ENCODE peak calls at places on chromosomes 4 and X, in seven cellular contexts. N is lower lobe of right lung; O is RWPE2; L is CD4-positive, alpha-beta T cell; G is suprapubic skin; S is mucosa of descending colon; R is heart right ventricle. X is an unnamed sample. For H3K9me3, the result is how much of the 10 kb centered on the place peaks cover.

GRCh38 chr4:126687655-126688358 is 945.0 kb upstream of the INTU start:
- DNase-seq in R (no peak), N (no peak), L (no peak), O (no peak), S (no peak), G (no peak), X (no peak)

GRCh38 chrX:26922278-26922677 is 540.9 kb downstream of the PPP4R3C start:
- DNase-seq in L (no peak), S (no peak), O (no peak), N (no peak), R (no peak), G (no peak), X (no peak)

GRCh38 chr4:180059216-180059881 is 2183.9 kb upstream of the TENM3 start:
- DNase-seq in L (no peak), N (no peak), S (peak), O (no peak), R (no peak), G (no peak), X (no peak)

GRCh38 chr4:1869530-1870327 is 1.5 kb upstream of the NSD2 start:
- DNase-seq in N (no peak), G (peak), O (no peak), R (no peak), S (peak), L (no peak), X (no peak)

GRCh38 chr4:157217708-157218107 is 2.8 kb upstream of the GRIA2 start:
- DNase-seq in R (no peak), N (no peak), G (no peak), S (no peak), O (no peak), L (no peak), X (no peak)

GRCh38 chr4:7419961-7420660 is 14.6 kb downstream of the PSAPL1 start:
- DNase-seq in O (peak), R (no peak), S (no peak), N (no peak), L (no peak), G (no peak), X (no peak)

GRCh38 chrX:31091819-31092218 is 20.0 kb upstream of the FTHL17 start:
- DNase-seq in O (no peak), S (no peak), G (no peak), L (no peak), N (no peak), R (no peak), X (no peak)

GRCh38 chrX:42776195-42776594 is 1.8 kb downstream of the PPP1R2C start:
- DNase-seq in N (no peak), R (no peak), G (no peak), L (no peak), O (no peak), S (no peak), X (no peak)

GRCh38 chrX:48937065-48937907 is 18.5 kb upstream of the PIM2 start:
- DNase-seq in S (peak), O (no peak), L (peak), G (peak), R (peak), N (peak), X (peak)

GRCh38 chr4:140579278-140579677 is 10.5 kb upstream of the UCP1 start:
- DNase-seq in S (no peak), L (no peak), N (no peak), O (no peak), G (no peak), R (no peak), X (no peak)

GRCh38 chr4:162343967-162344366 is 180.2 kb upstream of the FSTL5 start:
- DNase-seq in G (no peak), N (no peak), R (no peak), S (no peak), L (no peak), O (no peak), X (no peak)

GRCh38 chr4:3714642-3715001 is 51.6 kb upstream of the ADRA2C start:
- DNase-seq in O (no peak), S (no peak), R (no peak), L (no peak), G (no peak), N (no peak), X (no peak)

GRCh38 chrX:105822138-105823091 is at the start of gene NRK:
- DNase-seq in L (no peak), G (no peak), O (peak), S (peak), R (peak), N (no peak), X (no peak)

GRCh38 chrX:140815868-140816267 is 106.3 kb downstream of the LINC00632 start:
- DNase-seq in R (no peak), G (no peak), N (no peak), S (no peak), L (no peak), O (no peak), X (no peak)

GRCh38 chr4:184647391-184648101 is 1.7 kb downstream of the CASP3 start:
- DNase-seq in R (no peak), L (no peak), O (no peak), N (no peak), G (no peak), S (no peak), X (no peak)

GRCh38 chr4:169249214-169249973 is 21.4 kb downstream of the SH3RF1 start:
- DNase-seq in N (no peak), R (no peak), L (no peak), G (no peak), S (no peak), O (no peak), X (no peak)

GRCh38 chr4:6953751-6954380 is 44.2 kb downstream of the TBC1D14 start:
- DNase-seq in S (peak), O (no peak), R (peak), N (peak), L (no peak), G (peak), X (no peak)

GRCh38 chr4:158850371-158850770 is 81.5 kb downstream of the FNIP2 start:
- DNase-seq in O (no peak), S (no peak), G (no peak), N (no peak), R (no peak), L (no peak), X (no peak)

GRCh38 chr4:158850800-158851644 is 82.2 kb downstream of the FNIP2 start:
- DNase-seq in G (no peak), R (no peak), S (no peak), N (no peak), L (no peak), O (no peak), X (no peak)

GRCh38 chr4:158845166-158846041 is 76.6 kb downstream of the FNIP2 start:
- DNase-seq in S (no peak), O (no peak), N (no peak), L (no peak), G (no peak), R (no peak), X (no peak)

GRCh38 chr4:158849681-158850080 is 80.9 kb downstream of the FNIP2 start:
- DNase-seq in G (no peak), L (no peak), R (no peak), S (no peak), O (no peak), N (no peak), X (no peak)

DNA sequence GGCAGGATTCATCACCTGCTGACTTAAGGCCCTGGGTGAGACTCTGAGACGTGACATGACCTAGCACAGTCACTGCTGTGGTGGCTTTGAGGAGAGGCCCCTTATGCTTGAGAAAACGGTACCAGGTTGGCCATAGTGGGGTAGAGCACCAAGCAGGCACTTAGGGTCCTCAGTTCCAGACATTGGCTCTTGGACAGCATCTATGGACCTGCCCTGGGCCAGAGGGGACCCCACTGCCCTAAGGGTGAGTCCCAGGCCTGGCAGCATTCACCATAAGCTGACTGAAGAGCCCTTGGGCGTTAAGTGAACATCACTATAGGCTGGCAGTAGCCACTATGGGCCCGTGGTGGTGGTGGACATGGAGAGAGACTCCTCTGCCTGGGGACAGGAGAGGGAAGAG is 78.7 kb downstream of the FNIP2 start:
- DNase-seq in L (no peak), R (no peak), N (no peak), O (no peak), G (no peak), S (no peak), X (no peak)
- H3K9me3 ChIP-seq in L (under half), R (under half), N (under half), O (under half), G (under half), S (under half), X (under half)

GRCh38 chr4:77176606-77177005 is 19.6 kb downstream of the CCNG2 start:
- DNase-seq in G (no peak), N (no peak), O (no peak), R (no peak), L (no peak), S (no peak), X (no peak)
- H3K9me3 ChIP-seq in G (under half), N (under half), O (under half), R (under half), L (under half), S (under half), X (under half)

GRCh38 chrX:136209751-136210150 is 41.4 kb downstream of the MAP7D3 start:
- DNase-seq in R (no peak), L (no peak), G (no peak), N (no peak), S (no peak), O (no peak), X (no peak)
- H3K9me3 ChIP-seq in R (under half), L (under half), G (under half), N (under half), S (under half), O (under half), X (under half)

GRCh38 chr4:124712417-124713212 is at the start of gene ANKRD50:
- DNase-seq in L (peak), N (peak), R (peak), G (peak), O (peak), S (peak), X (peak)

GRCh38 chr4:124710253-124710849 is 2.2 kb downstream of the ANKRD50 start:
- DNase-seq in S (no peak), G (no peak), N (no peak), L (no peak), O (no peak), R (no peak), X (no peak)

GRCh38 chr4:124711469-124712416 is 789 bp downstream of the ANKRD50 start:
- DNase-seq in L (no peak), S (peak), G (peak), N (peak), O (peak), R (peak), X (peak)

GRCh38 chr4:124710911-124711310 is 1.6 kb downstream of the ANKRD50 start:
- DNase-seq in G (no peak), O (no peak), S (no peak), L (no peak), R (no peak), N (no peak), X (no peak)

DNA sequence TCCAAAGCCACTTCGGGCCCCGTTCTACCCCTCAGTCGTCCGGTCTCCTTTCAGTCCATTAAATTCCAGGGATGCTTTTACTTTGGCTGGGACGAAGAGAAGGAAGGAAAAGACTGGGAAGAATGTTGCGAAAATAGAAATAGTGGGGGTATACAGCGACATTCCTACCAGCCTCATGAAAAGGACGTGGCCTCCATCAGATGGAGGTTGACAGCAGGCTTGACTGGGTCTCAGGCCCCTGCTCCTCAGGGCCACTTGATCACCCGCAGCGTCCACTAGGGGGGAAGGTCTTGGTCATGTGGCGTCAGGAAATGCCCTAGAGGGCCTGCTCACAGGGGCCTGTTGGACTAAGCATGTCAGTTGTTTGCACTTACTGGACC is 671 bp upstream of the ANKRD50 start:
- DNase-seq in N (peak), G (peak), R (peak), S (peak), O (peak), L (no peak), X (no peak)
- H3K9me3 ChIP-seq in N (under half), G (under half), R (under half), S (under half), O (under half), L (under half), X (under half)

GRCh38 chrX:44228621-44229020 is 114.9 kb downstream of the EFHC2 start:
- DNase-seq in G (no peak), S (no peak), N (no peak), O (no peak), L (no peak), R (no peak), X (no peak)

GRCh38 chrX:44225667-44226066 is 117.8 kb downstream of the EFHC2 start:
- DNase-seq in S (no peak), O (no peak), R (no peak), G (no peak), N (no peak), L (no peak), X (no peak)

GRCh38 chrX:44223150-44223549 is 120.3 kb downstream of the EFHC2 start:
- DNase-seq in N (no peak), L (no peak), G (no peak), R (no peak), O (no peak), S (no peak), X (no peak)

GRCh38 chrX:44227981-44228380 is 115.5 kb downstream of the EFHC2 start:
- DNase-seq in O (no peak), N (no peak), S (no peak), R (no peak), G (no peak), L (no peak), X (no peak)

GRCh38 chrX:44224760-44225159 is 118.7 kb downstream of the EFHC2 start:
- DNase-seq in O (no peak), L (no peak), S (peak), N (no peak), R (no peak), G (no peak), X (no peak)
- H3K9me3 ChIP-seq in O (under half), L (under half), S (under half), N (under half), R (under half), G (under half), X (under half)